ENCODE peak calls at places on chromosomes 3 and 15, in six cellular contexts. One of them, this sample, is unnamed.
A peak's percentile ranks its signal among the peaks of the same experiment; 100 is the strongest.

GRCh38 chr15:90002428-90002844 is 1.3 kb downstream of the ZNF710 start:
- DNase-seq in A549: peak; percentile 56
- DNase-seq in hepatic stellate cell: peak; percentile 50
- DNase-seq in activated T-cell treated with anti-CD3 and anti-CD28 coated beads, Interleukin-2, amount 50 U/mL, for 48 hours: peak; percentile 68
- DNase-seq in adipocyte: peak; percentile 74
- DNase-seq in fibroblast of gingiva: peak; percentile 43
- DNase-seq in this sample: peak; percentile 27

GRCh38 chr15:64686130-64686735 is 89.2 kb downstream of the RBPMS2 start:
- DNase-seq in A549: peak; percentile 67
- DNase-seq in hepatic stellate cell: peak; percentile 56
- DNase-seq in activated T-cell treated with anti-CD3 and anti-CD28 coated beads, Interleukin-2, amount 50 U/mL, for 48 hours: no peak
- DNase-seq in adipocyte: peak; percentile 85
- DNase-seq in fibroblast of gingiva: peak; percentile 34
- DNase-seq in this sample: peak; percentile 42

GRCh38 chr3:184085389-184085852 is 11.4 kb upstream of the HTR3E start:
- DNase-seq in A549: peak; percentile 21
- DNase-seq in hepatic stellate cell: no peak
- DNase-seq in activated T-cell treated with anti-CD3 and anti-CD28 coated beads, Interleukin-2, amount 50 U/mL, for 48 hours: no peak
- DNase-seq in adipocyte: no peak
- DNase-seq in fibroblast of gingiva: no peak
- DNase-seq in this sample: no peak

GRCh38 chr3:13716540-13717221 is 163.2 kb downstream of the WNT7A start:
- DNase-seq in A549: no peak
- DNase-seq in hepatic stellate cell: peak; percentile 1
- DNase-seq in activated T-cell treated with anti-CD3 and anti-CD28 coated beads, Interleukin-2, amount 50 U/mL, for 48 hours: no peak
- DNase-seq in adipocyte: no peak
- DNase-seq in fibroblast of gingiva: no peak
- DNase-seq in this sample: peak; percentile 16

GRCh38 chr3:172522871-172523818 is at the start of gene TNFSF10:
- DNase-seq in A549: no peak
- DNase-seq in hepatic stellate cell: no peak
- DNase-seq in activated T-cell treated with anti-CD3 and anti-CD28 coated beads, Interleukin-2, amount 50 U/mL, for 48 hours: peak; percentile 73
- DNase-seq in adipocyte: peak; percentile 55
- DNase-seq in fibroblast of gingiva: peak; percentile 69
- DNase-seq in this sample: no peak

GRCh38 chr3:13316603-13317002 is 103.5 kb downstream of the NUP210 start:
- DNase-seq in A549: no peak
- DNase-seq in hepatic stellate cell: no peak
- DNase-seq in activated T-cell treated with anti-CD3 and anti-CD28 coated beads, Interleukin-2, amount 50 U/mL, for 48 hours: no peak
- DNase-seq in adipocyte: no peak
- DNase-seq in fibroblast of gingiva: no peak
- DNase-seq in this sample: no peak

GRCh38 chr3:54299169-54299935 is 177.0 kb downstream of the CACNA2D3 start:
- DNase-seq in A549: no peak
- DNase-seq in hepatic stellate cell: no peak
- DNase-seq in activated T-cell treated with anti-CD3 and anti-CD28 coated beads, Interleukin-2, amount 50 U/mL, for 48 hours: no peak
- DNase-seq in adipocyte: no peak
- DNase-seq in fibroblast of gingiva: no peak
- DNase-seq in this sample: no peak

GRCh38 chr3:10377148-10377725 is 56.3 kb upstream of the SEC13 start:
- DNase-seq in A549: no peak
- DNase-seq in hepatic stellate cell: no peak
- DNase-seq in activated T-cell treated with anti-CD3 and anti-CD28 coated beads, Interleukin-2, amount 50 U/mL, for 48 hours: no peak
- DNase-seq in adipocyte: no peak
- DNase-seq in fibroblast of gingiva: no peak
- DNase-seq in this sample: no peak

GRCh38 chr15:75201609-75202250 is at the start of gene C15orf39:
- DNase-seq in A549: peak; percentile 79
- DNase-seq in hepatic stellate cell: peak; percentile 91
- DNase-seq in activated T-cell treated with anti-CD3 and anti-CD28 coated beads, Interleukin-2, amount 50 U/mL, for 48 hours: peak; percentile 83
- DNase-seq in adipocyte: peak; percentile 91
- DNase-seq in fibroblast of gingiva: peak; percentile 60
- DNase-seq in this sample: peak; percentile 94

This sample was measured in SJSA1.